ENCODE peak calls at places on chromosomes 1 and 21, in nine cellular contexts. H is breast epithelium, U is Peyer's patch, K is GM12878, Z is SHP77, B is T-helper 2 cell, R is mucosa of gallbladder, N is C1 segment of cervical spinal cord, Y is T-helper 17 cell. L is an unnamed sample.

GRCh38 chr1:56331892-56332567 is 247.3 kb downstream of the PLPP3 start:
- DNase-seq in H (no peak), U (no peak), K (peak), Z (peak), B (no peak), R (no peak), N (no peak), Y (no peak), L (peak)

GRCh38 chr1:165143437-165144065 is 213.0 kb downstream of the LMX1A start:
- DNase-seq in H (no peak), U (peak), K (no peak), Z (peak), B (no peak), R (no peak), N (no peak), Y (no peak), L (no peak)

GRCh38 chr1:54245501-54245900 is 45.5 kb downstream of the MRPL37 start:
- DNase-seq in H (no peak), U (no peak), K (no peak), Z (no peak), B (no peak), R (no peak), N (peak), Y (no peak), L (no peak)

GRCh38 chr21:45098867-45099266 is 24.5 kb downstream of the ADARB1 start:
- DNase-seq in H (no peak), U (no peak), K (no peak), Z (peak), B (no peak), R (no peak), N (peak), Y (no peak), L (peak)

GRCh38 chr21:42061866-42062542 is 9.1 kb upstream of the UMODL1 start:
- DNase-seq in H (no peak), U (peak), K (no peak), Z (no peak), B (no peak), R (no peak), N (no peak), Y (peak), L (no peak)

GRCh38 chr1:108027389-108027788 is 62.4 kb upstream of the VAV3 start:
- DNase-seq in H (no peak), U (no peak), K (no peak), Z (no peak), B (no peak), R (no peak), N (no peak), Y (no peak), L (no peak)

GRCh38 chr1:26554781-26555180 is 25.2 kb downstream of the RPS6KA1 start:
- DNase-seq in H (no peak), U (no peak), K (no peak), Z (no peak), B (no peak), R (no peak), N (no peak), Y (no peak), L (no peak)

GRCh38 chr1:11692899-11693590 is 1.5 kb downstream of the DRAXIN start:
- DNase-seq in H (peak), U (no peak), K (no peak), Z (no peak), B (peak), R (no peak), N (peak), Y (no peak), L (peak)

GRCh38 chr1:8332806-8333205 is 14.9 kb downstream of the SLC45A1 start:
- DNase-seq in H (no peak), U (no peak), K (no peak), Z (no peak), B (no peak), R (no peak), N (no peak), Y (no peak), L (no peak)

GRCh38 chr1:90940746-90941145 is 81.1 kb downstream of the ZNF644 start:
- DNase-seq in H (no peak), U (no peak), K (no peak), Z (no peak), B (no peak), R (no peak), N (no peak), Y (no peak), L (no peak)

GRCh38 chr1:222301653-222302052 is 246.3 kb downstream of the HHIPL2 start:
- DNase-seq in H (no peak), U (no peak), K (no peak), Z (no peak), B (no peak), R (no peak), N (no peak), Y (no peak), L (no peak)

GRCh38 chr1:227731696-227732585 is 3.2 kb downstream of the JMJD4 start:
- DNase-seq in H (no peak), U (no peak), K (no peak), Z (no peak), B (no peak), R (no peak), N (no peak), Y (no peak), L (no peak)

GRCh38 chr1:157005965-157006364 is 39.6 kb downstream of the ARHGEF11 start:
- DNase-seq in H (no peak), U (no peak), K (no peak), Z (no peak), B (no peak), R (no peak), N (no peak), Y (no peak), L (no peak)

GRCh38 chr1:205568135-205568468 is 63.6 kb downstream of the CDK18 start:
- DNase-seq in H (no peak), U (no peak), K (no peak), Z (no peak), B (no peak), R (no peak), N (peak), Y (no peak), L (no peak)

GRCh38 chr1:10852486-10852885 is 56.0 kb upstream of the CASZ1 start:
- DNase-seq in H (no peak), U (no peak), K (no peak), Z (no peak), B (no peak), R (no peak), N (no peak), Y (no peak), L (no peak)